ENCODE peak calls at places on chromosomes 1 and 21, in five cellular contexts. One of them, this sample, is unnamed.

GRCh38 chr1:30035522-30036228 is 687.7 kb downstream of the MATN1 start:
- DNase-seq in stimulated activated CD8-positive, alpha-beta memory T cell treated with anti-CD3 and anti-CD28 coated beads, Interleukin-15, amount 100 ng/mL, for 24 hours: no peak
- DNase-seq in GM23338: no peak
- DNase-seq in GM19239: no peak
- DNase-seq in CD8-positive, alpha-beta memory T cell: no peak
- DNase-seq in this sample: no peak

GRCh38 chr1:47755368-47755990 is 241.7 kb downstream of the TRABD2B start:
- DNase-seq in stimulated activated CD8-positive, alpha-beta memory T cell treated with anti-CD3 and anti-CD28 coated beads, Interleukin-15, amount 100 ng/mL, for 24 hours: peak; percentile 40
- DNase-seq in CD8-positive, alpha-beta memory T cell: peak; percentile 16
- DNase-seq in GM19239: peak; percentile 53
- DNase-seq in GM23338: peak; percentile 83
- DNase-seq in this sample: peak; percentile 31

GRCh38 chr1:94986783-94987182 is 59.9 kb upstream of the CNN3 start:
- DNase-seq in stimulated activated CD8-positive, alpha-beta memory T cell treated with anti-CD3 and anti-CD28 coated beads, Interleukin-15, amount 100 ng/mL, for 24 hours: no peak
- DNase-seq in GM23338: no peak
- DNase-seq in CD8-positive, alpha-beta memory T cell: no peak
- DNase-seq in GM19239: no peak
- DNase-seq in this sample: no peak

GRCh38 chr1:45032833-45033232 is 20.8 kb downstream of the UROD start:
- DNase-seq in CD8-positive, alpha-beta memory T cell: no peak
- DNase-seq in stimulated activated CD8-positive, alpha-beta memory T cell treated with anti-CD3 and anti-CD28 coated beads, Interleukin-15, amount 100 ng/mL, for 24 hours: no peak
- DNase-seq in GM23338: no peak
- DNase-seq in GM19239: no peak
- DNase-seq in this sample: peak; percentile 11

GRCh38 chr1:201376464-201377374 is 761 bp downstream of the TNNT2 start:
- DNase-seq in GM23338: peak; percentile 97
- DNase-seq in GM19239: peak; percentile 57
- DNase-seq in CD8-positive, alpha-beta memory T cell: no peak
- DNase-seq in stimulated activated CD8-positive, alpha-beta memory T cell treated with anti-CD3 and anti-CD28 coated beads, Interleukin-15, amount 100 ng/mL, for 24 hours: no peak
- DNase-seq in this sample: peak; percentile 95

GRCh38 chr1:15454256-15454655 is 2.3 kb upstream of the CELA2A start:
- DNase-seq in GM23338: no peak
- DNase-seq in CD8-positive, alpha-beta memory T cell: no peak
- DNase-seq in GM19239: no peak
- DNase-seq in stimulated activated CD8-positive, alpha-beta memory T cell treated with anti-CD3 and anti-CD28 coated beads, Interleukin-15, amount 100 ng/mL, for 24 hours: no peak
- DNase-seq in this sample: no peak

GRCh38 chr1:20604678-20605077 is 15.8 kb downstream of the CDA start:
- DNase-seq in CD8-positive, alpha-beta memory T cell: no peak
- DNase-seq in GM19239: no peak
- DNase-seq in stimulated activated CD8-positive, alpha-beta memory T cell treated with anti-CD3 and anti-CD28 coated beads, Interleukin-15, amount 100 ng/mL, for 24 hours: no peak
- DNase-seq in GM23338: no peak
- DNase-seq in this sample: no peak

GRCh38 chr1:204285438-204286322 is 71.9 kb upstream of the GOLT1A start:
- DNase-seq in CD8-positive, alpha-beta memory T cell: no peak
- DNase-seq in GM19239: no peak
- DNase-seq in stimulated activated CD8-positive, alpha-beta memory T cell treated with anti-CD3 and anti-CD28 coated beads, Interleukin-15, amount 100 ng/mL, for 24 hours: no peak
- DNase-seq in GM23338: peak; percentile 24
- DNase-seq in this sample: peak; percentile 58

GRCh38 chr1:231162970-231163830 is 1.3 kb downstream of the TRIM67 start:
- DNase-seq in GM19239: no peak
- DNase-seq in stimulated activated CD8-positive, alpha-beta memory T cell treated with anti-CD3 and anti-CD28 coated beads, Interleukin-15, amount 100 ng/mL, for 24 hours: no peak
- DNase-seq in CD8-positive, alpha-beta memory T cell: no peak
- DNase-seq in GM23338: peak; percentile 51
- DNase-seq in this sample: peak; percentile 18

GRCh38 chr1:169890761-169891538 is 2.7 kb downstream of the SCYL3 start:
- DNase-seq in GM19239: no peak
- DNase-seq in GM23338: peak; percentile 16
- DNase-seq in CD8-positive, alpha-beta memory T cell: peak; percentile 13
- DNase-seq in stimulated activated CD8-positive, alpha-beta memory T cell treated with anti-CD3 and anti-CD28 coated beads, Interleukin-15, amount 100 ng/mL, for 24 hours: no peak
- DNase-seq in this sample: peak; percentile 72

GRCh38 chr1:151326619-151327222 is 495 bp downstream of the PI4KB start:
- DNase-seq in CD8-positive, alpha-beta memory T cell: peak; percentile 55
- DNase-seq in stimulated activated CD8-positive, alpha-beta memory T cell treated with anti-CD3 and anti-CD28 coated beads, Interleukin-15, amount 100 ng/mL, for 24 hours: no peak
- DNase-seq in GM23338: peak; percentile 71
- DNase-seq in GM19239: peak; percentile 68
- DNase-seq in this sample: peak; percentile 67

GRCh38 chr1:159960721-159961381 is 6.8 kb upstream of the SLAMF9 start:
- DNase-seq in CD8-positive, alpha-beta memory T cell: no peak
- DNase-seq in GM23338: no peak
- DNase-seq in GM19239: no peak
- DNase-seq in stimulated activated CD8-positive, alpha-beta memory T cell treated with anti-CD3 and anti-CD28 coated beads, Interleukin-15, amount 100 ng/mL, for 24 hours: no peak
- DNase-seq in this sample: peak; percentile 7

GRCh38 chr1:63276625-63277024 is 45.7 kb upstream of the FOXD3 start:
- DNase-seq in CD8-positive, alpha-beta memory T cell: no peak
- DNase-seq in stimulated activated CD8-positive, alpha-beta memory T cell treated with anti-CD3 and anti-CD28 coated beads, Interleukin-15, amount 100 ng/mL, for 24 hours: no peak
- DNase-seq in GM19239: no peak
- DNase-seq in GM23338: peak; percentile 37
- DNase-seq in this sample: no peak

GRCh38 chr21:46077674-46078101 is 20.2 kb upstream of the COL6A2 start:
- DNase-seq in CD8-positive, alpha-beta memory T cell: no peak
- DNase-seq in GM23338: no peak
- DNase-seq in stimulated activated CD8-positive, alpha-beta memory T cell treated with anti-CD3 and anti-CD28 coated beads, Interleukin-15, amount 100 ng/mL, for 24 hours: no peak
- DNase-seq in GM19239: no peak
- DNase-seq in this sample: no peak

GRCh38 chr1:150807674-150808073 is 386 bp downstream of the CTSK start:
- DNase-seq in GM23338: no peak
- DNase-seq in CD8-positive, alpha-beta memory T cell: no peak
- DNase-seq in stimulated activated CD8-positive, alpha-beta memory T cell treated with anti-CD3 and anti-CD28 coated beads, Interleukin-15, amount 100 ng/mL, for 24 hours: no peak
- DNase-seq in GM19239: no peak
- DNase-seq in this sample: no peak

GRCh38 chr1:230826166-230826875 is 42.0 kb downstream of the C1orf198 start:
- DNase-seq in GM19239: no peak
- DNase-seq in GM23338: no peak
- DNase-seq in CD8-positive, alpha-beta memory T cell: no peak
- DNase-seq in stimulated activated CD8-positive, alpha-beta memory T cell treated with anti-CD3 and anti-CD28 coated beads, Interleukin-15, amount 100 ng/mL, for 24 hours: no peak
- DNase-seq in this sample: no peak

GRCh38 chr1:41662061-41662655 is 177.7 kb upstream of the EDN2 start:
- DNase-seq in GM23338: peak; percentile 64
- DNase-seq in GM19239: peak; percentile 93
- DNase-seq in CD8-positive, alpha-beta memory T cell: peak; percentile 70
- DNase-seq in stimulated activated CD8-positive, alpha-beta memory T cell treated with anti-CD3 and anti-CD28 coated beads, Interleukin-15, amount 100 ng/mL, for 24 hours: peak; percentile 53
- DNase-seq in this sample: peak; percentile 86

GRCh38 chr1:197902454-197903195 is at the start of gene C1orf53:
- DNase-seq in GM23338: peak; percentile 90
- DNase-seq in GM19239: peak; percentile 84
- DNase-seq in stimulated activated CD8-positive, alpha-beta memory T cell treated with anti-CD3 and anti-CD28 coated beads, Interleukin-15, amount 100 ng/mL, for 24 hours: peak; percentile 63
- DNase-seq in CD8-positive, alpha-beta memory T cell: peak; percentile 71
- DNase-seq in this sample: peak; percentile 95

GRCh38 chr1:236181059-236181458 is 38.7 kb downstream of the GPR137B start:
- DNase-seq in GM19239: no peak
- DNase-seq in CD8-positive, alpha-beta memory T cell: no peak
- DNase-seq in stimulated activated CD8-positive, alpha-beta memory T cell treated with anti-CD3 and anti-CD28 coated beads, Interleukin-15, amount 100 ng/mL, for 24 hours: no peak
- DNase-seq in GM23338: no peak
- DNase-seq in this sample: no peak

GRCh38 chr21:10639123-10639522 is 117.7 kb downstream of the TPTE start:
- DNase-seq in GM19239: no peak
- DNase-seq in CD8-positive, alpha-beta memory T cell: no peak
- DNase-seq in GM23338: no peak
- DNase-seq in stimulated activated CD8-positive, alpha-beta memory T cell treated with anti-CD3 and anti-CD28 coated beads, Interleukin-15, amount 100 ng/mL, for 24 hours: no peak
- DNase-seq in this sample: no peak

GRCh38 chr1:93702828-93703183 is 21.2 kb upstream of the BCAR3 start:
- DNase-seq in CD8-positive, alpha-beta memory T cell: no peak
- DNase-seq in GM19239: no peak
- DNase-seq in GM23338: no peak
- DNase-seq in stimulated activated CD8-positive, alpha-beta memory T cell treated with anti-CD3 and anti-CD28 coated beads, Interleukin-15, amount 100 ng/mL, for 24 hours: no peak
- DNase-seq in this sample: no peak

This sample was measured in left kidney.